ENCODE peak calls at places on chromosomes 6 and 20, in six cellular contexts. One of them, this sample, is unnamed.
A peak's percentile ranks its signal among the peaks of the same experiment; 100 is the strongest.

GRCh38 chr20:43389839-43390626 is 67.7 kb upstream of the SRSF6 start:
- DNase-seq in fibroblast of lung: no peak
- DNase-seq in activated naive CD4-positive, alpha-beta T cell treated with anti-CD3 and anti-CD28 coated beads, Interleukin-2, amount 50 U/mL, for 16 hours: no peak
- DNase-seq in NCI-H524: no peak
- DNase-seq in stimulated activated CD4-positive, alpha-beta T cell treated with anti-CD3 and anti-CD28 coated beads, Interleukin-1b, Interleukin-23, amount 100 ng/mL, for 24 hours: no peak
- DNase-seq in KG1: no peak
- DNase-seq in this sample: no peak

GRCh38 chr6:29201966-29202365 is 31.3 kb downstream of the OR2J2 start:
- DNase-seq in fibroblast of lung: no peak
- DNase-seq in activated naive CD4-positive, alpha-beta T cell treated with anti-CD3 and anti-CD28 coated beads, Interleukin-2, amount 50 U/mL, for 16 hours: no peak
- DNase-seq in NCI-H524: no peak
- DNase-seq in stimulated activated CD4-positive, alpha-beta T cell treated with anti-CD3 and anti-CD28 coated beads, Interleukin-1b, Interleukin-23, amount 100 ng/mL, for 24 hours: no peak
- DNase-seq in KG1: no peak
- DNase-seq in this sample: no peak

GRCh38 chr20:50659975-50660670 is 31.2 kb downstream of the RIPOR3 start:
- DNase-seq in fibroblast of lung: no peak
- DNase-seq in activated naive CD4-positive, alpha-beta T cell treated with anti-CD3 and anti-CD28 coated beads, Interleukin-2, amount 50 U/mL, for 16 hours: no peak
- DNase-seq in NCI-H524: no peak
- DNase-seq in stimulated activated CD4-positive, alpha-beta T cell treated with anti-CD3 and anti-CD28 coated beads, Interleukin-1b, Interleukin-23, amount 100 ng/mL, for 24 hours: no peak
- DNase-seq in KG1: no peak
- DNase-seq in this sample: no peak

GRCh38 chr6:55825402-55826051 is 49.9 kb downstream of the BMP5 start:
- DNase-seq in fibroblast of lung: peak; percentile 67
- DNase-seq in activated naive CD4-positive, alpha-beta T cell treated with anti-CD3 and anti-CD28 coated beads, Interleukin-2, amount 50 U/mL, for 16 hours: no peak
- DNase-seq in NCI-H524: no peak
- DNase-seq in stimulated activated CD4-positive, alpha-beta T cell treated with anti-CD3 and anti-CD28 coated beads, Interleukin-1b, Interleukin-23, amount 100 ng/mL, for 24 hours: no peak
- DNase-seq in KG1: no peak
- DNase-seq in this sample: peak; percentile 84

GRCh38 chr20:5864873-5865582 is 85.3 kb downstream of the TRMT6 start:
- DNase-seq in fibroblast of lung: peak; percentile 61
- DNase-seq in activated naive CD4-positive, alpha-beta T cell treated with anti-CD3 and anti-CD28 coated beads, Interleukin-2, amount 50 U/mL, for 16 hours: no peak
- DNase-seq in NCI-H524: no peak
- DNase-seq in stimulated activated CD4-positive, alpha-beta T cell treated with anti-CD3 and anti-CD28 coated beads, Interleukin-1b, Interleukin-23, amount 100 ng/mL, for 24 hours: no peak
- DNase-seq in KG1: no peak
- DNase-seq in this sample: peak; percentile 88

GRCh38 chr20:13356087-13356486 is 135.0 kb downstream of the ISM1 start:
- DNase-seq in fibroblast of lung: no peak
- DNase-seq in activated naive CD4-positive, alpha-beta T cell treated with anti-CD3 and anti-CD28 coated beads, Interleukin-2, amount 50 U/mL, for 16 hours: no peak
- DNase-seq in NCI-H524: no peak
- DNase-seq in stimulated activated CD4-positive, alpha-beta T cell treated with anti-CD3 and anti-CD28 coated beads, Interleukin-1b, Interleukin-23, amount 100 ng/mL, for 24 hours: no peak
- DNase-seq in KG1: no peak
- DNase-seq in this sample: no peak

GRCh38 chr6:79034865-79035264 is 43.2 kb downstream of the PHIP start:
- DNase-seq in fibroblast of lung: no peak
- DNase-seq in activated naive CD4-positive, alpha-beta T cell treated with anti-CD3 and anti-CD28 coated beads, Interleukin-2, amount 50 U/mL, for 16 hours: no peak
- DNase-seq in NCI-H524: no peak
- DNase-seq in stimulated activated CD4-positive, alpha-beta T cell treated with anti-CD3 and anti-CD28 coated beads, Interleukin-1b, Interleukin-23, amount 100 ng/mL, for 24 hours: no peak
- DNase-seq in KG1: no peak
- DNase-seq in this sample: no peak

GRCh38 chr6:166351715-166352285 is 9.5 kb upstream of the SFT2D1 start:
- DNase-seq in fibroblast of lung: no peak
- DNase-seq in activated naive CD4-positive, alpha-beta T cell treated with anti-CD3 and anti-CD28 coated beads, Interleukin-2, amount 50 U/mL, for 16 hours: no peak
- DNase-seq in NCI-H524: no peak
- DNase-seq in stimulated activated CD4-positive, alpha-beta T cell treated with anti-CD3 and anti-CD28 coated beads, Interleukin-1b, Interleukin-23, amount 100 ng/mL, for 24 hours: no peak
- DNase-seq in KG1: no peak
- DNase-seq in this sample: peak; percentile 42

GRCh38 chr6:35419431-35419830 is 32.7 kb upstream of the FANCE start:
- DNase-seq in fibroblast of lung: peak; percentile 91
- DNase-seq in activated naive CD4-positive, alpha-beta T cell treated with anti-CD3 and anti-CD28 coated beads, Interleukin-2, amount 50 U/mL, for 16 hours: no peak
- DNase-seq in NCI-H524: no peak
- DNase-seq in stimulated activated CD4-positive, alpha-beta T cell treated with anti-CD3 and anti-CD28 coated beads, Interleukin-1b, Interleukin-23, amount 100 ng/mL, for 24 hours: no peak
- DNase-seq in KG1: no peak
- DNase-seq in this sample: peak; percentile 91

GRCh38 chr6:15430947-15431405 is 185.1 kb downstream of the JARID2 start:
- DNase-seq in fibroblast of lung: no peak
- DNase-seq in activated naive CD4-positive, alpha-beta T cell treated with anti-CD3 and anti-CD28 coated beads, Interleukin-2, amount 50 U/mL, for 16 hours: no peak
- DNase-seq in NCI-H524: no peak
- DNase-seq in stimulated activated CD4-positive, alpha-beta T cell treated with anti-CD3 and anti-CD28 coated beads, Interleukin-1b, Interleukin-23, amount 100 ng/mL, for 24 hours: no peak
- DNase-seq in KG1: no peak
- DNase-seq in this sample: peak; percentile 28

GRCh38 chr6:118789419-118789818 is 104.5 kb upstream of the ASF1A start:
- DNase-seq in fibroblast of lung: no peak
- DNase-seq in activated naive CD4-positive, alpha-beta T cell treated with anti-CD3 and anti-CD28 coated beads, Interleukin-2, amount 50 U/mL, for 16 hours: no peak
- DNase-seq in NCI-H524: no peak
- DNase-seq in stimulated activated CD4-positive, alpha-beta T cell treated with anti-CD3 and anti-CD28 coated beads, Interleukin-1b, Interleukin-23, amount 100 ng/mL, for 24 hours: no peak
- DNase-seq in KG1: no peak
- DNase-seq in this sample: no peak

GRCh38 chr6:3406362-3406809 is 50.5 kb downstream of the SLC22A23 start:
- DNase-seq in fibroblast of lung: no peak
- DNase-seq in activated naive CD4-positive, alpha-beta T cell treated with anti-CD3 and anti-CD28 coated beads, Interleukin-2, amount 50 U/mL, for 16 hours: no peak
- DNase-seq in NCI-H524: no peak
- DNase-seq in stimulated activated CD4-positive, alpha-beta T cell treated with anti-CD3 and anti-CD28 coated beads, Interleukin-1b, Interleukin-23, amount 100 ng/mL, for 24 hours: no peak
- DNase-seq in KG1: no peak
- DNase-seq in this sample: no peak

This sample was measured in iris pigment epithelial cell.